ENCODE peak calls at places on chromosome 9, in eight cellular contexts. One of them, this sample, is unnamed.

GRCh38 chr9:125119643-125120286 is 23.6 kb downstream of the SCAI start:
- DNase-seq in non-pigmented ciliary epithelial cell: no peak
- DNase-seq in NCI-H1436 treated with DMSO at 0.1 percent for 48 hours: no peak
- DNase-seq in CD4-positive, CD25-positive, alpha-beta regulatory T cell: no peak
- DNase-seq in A172: no peak
- DNase-seq in stimulated activated CD4-positive, alpha-beta T cell treated with anti-CD3 and anti-CD28 coated beads, Interleukin-4, amount 100 ng/mL, for 48 hours: no peak
- DNase-seq in omental fat pad: no peak
- DNase-seq in iris pigment epithelial cell: peak
- DNase-seq in this sample: no peak

GRCh38 chr9:90204128-90204838 is 438.3 kb downstream of the DIRAS2 start:
- DNase-seq in non-pigmented ciliary epithelial cell: no peak
- DNase-seq in NCI-H1436 treated with DMSO at 0.1 percent for 48 hours: no peak
- DNase-seq in CD4-positive, CD25-positive, alpha-beta regulatory T cell: no peak
- DNase-seq in A172: no peak
- DNase-seq in stimulated activated CD4-positive, alpha-beta T cell treated with anti-CD3 and anti-CD28 coated beads, Interleukin-4, amount 100 ng/mL, for 48 hours: no peak
- DNase-seq in omental fat pad: no peak
- DNase-seq in iris pigment epithelial cell: no peak
- DNase-seq in this sample: no peak

GRCh38 chr9:123400926-123401503 is 45.0 kb downstream of the CRB2 start:
- DNase-seq in non-pigmented ciliary epithelial cell: no peak
- DNase-seq in NCI-H1436 treated with DMSO at 0.1 percent for 48 hours: no peak
- DNase-seq in CD4-positive, CD25-positive, alpha-beta regulatory T cell: no peak
- DNase-seq in A172: no peak
- DNase-seq in stimulated activated CD4-positive, alpha-beta T cell treated with anti-CD3 and anti-CD28 coated beads, Interleukin-4, amount 100 ng/mL, for 48 hours: no peak
- DNase-seq in omental fat pad: no peak
- DNase-seq in iris pigment epithelial cell: no peak
- DNase-seq in this sample: no peak

GRCh38 chr9:74496819-74497749 is at the start of gene RORB:
- DNase-seq in non-pigmented ciliary epithelial cell: peak
- DNase-seq in NCI-H1436 treated with DMSO at 0.1 percent for 48 hours: peak
- DNase-seq in CD4-positive, CD25-positive, alpha-beta regulatory T cell: no peak
- DNase-seq in A172: peak
- DNase-seq in stimulated activated CD4-positive, alpha-beta T cell treated with anti-CD3 and anti-CD28 coated beads, Interleukin-4, amount 100 ng/mL, for 48 hours: no peak
- DNase-seq in omental fat pad: no peak
- DNase-seq in iris pigment epithelial cell: peak
- DNase-seq in this sample: peak

GRCh38 chr9:63817622-63818518 is 1467.1 kb downstream of the FOXD4L5 start:
- DNase-seq in non-pigmented ciliary epithelial cell: no peak
- DNase-seq in NCI-H1436 treated with DMSO at 0.1 percent for 48 hours: no peak
- DNase-seq in CD4-positive, CD25-positive, alpha-beta regulatory T cell: peak
- DNase-seq in A172: no peak
- DNase-seq in stimulated activated CD4-positive, alpha-beta T cell treated with anti-CD3 and anti-CD28 coated beads, Interleukin-4, amount 100 ng/mL, for 48 hours: peak
- DNase-seq in omental fat pad: no peak
- DNase-seq in iris pigment epithelial cell: peak
- DNase-seq in this sample: no peak

GRCh38 chr9:73011346-73011745 is 58.5 kb upstream of the ALDH1A1 start:
- DNase-seq in non-pigmented ciliary epithelial cell: no peak
- DNase-seq in NCI-H1436 treated with DMSO at 0.1 percent for 48 hours: no peak
- DNase-seq in CD4-positive, CD25-positive, alpha-beta regulatory T cell: no peak
- DNase-seq in A172: no peak
- DNase-seq in stimulated activated CD4-positive, alpha-beta T cell treated with anti-CD3 and anti-CD28 coated beads, Interleukin-4, amount 100 ng/mL, for 48 hours: no peak
- DNase-seq in omental fat pad: no peak
- DNase-seq in iris pigment epithelial cell: peak
- DNase-seq in this sample: no peak

GRCh38 chr9:16245756-16246440 is 624.6 kb downstream of the BNC2 start:
- DNase-seq in non-pigmented ciliary epithelial cell: no peak
- DNase-seq in NCI-H1436 treated with DMSO at 0.1 percent for 48 hours: no peak
- DNase-seq in CD4-positive, CD25-positive, alpha-beta regulatory T cell: no peak
- DNase-seq in A172: no peak
- DNase-seq in stimulated activated CD4-positive, alpha-beta T cell treated with anti-CD3 and anti-CD28 coated beads, Interleukin-4, amount 100 ng/mL, for 48 hours: no peak
- DNase-seq in omental fat pad: no peak
- DNase-seq in iris pigment epithelial cell: peak
- DNase-seq in this sample: no peak

GRCh38 chr9:102085548-102085947 is 347.1 kb upstream of the GRIN3A start:
- DNase-seq in non-pigmented ciliary epithelial cell: no peak
- DNase-seq in NCI-H1436 treated with DMSO at 0.1 percent for 48 hours: no peak
- DNase-seq in CD4-positive, CD25-positive, alpha-beta regulatory T cell: no peak
- DNase-seq in A172: no peak
- DNase-seq in stimulated activated CD4-positive, alpha-beta T cell treated with anti-CD3 and anti-CD28 coated beads, Interleukin-4, amount 100 ng/mL, for 48 hours: no peak
- DNase-seq in omental fat pad: no peak
- DNase-seq in iris pigment epithelial cell: no peak
- DNase-seq in this sample: no peak

GRCh38 chr9:38026021-38026809 is 42.8 kb downstream of the SHB start:
- DNase-seq in non-pigmented ciliary epithelial cell: peak
- DNase-seq in NCI-H1436 treated with DMSO at 0.1 percent for 48 hours: peak
- DNase-seq in CD4-positive, CD25-positive, alpha-beta regulatory T cell: no peak
- DNase-seq in A172: peak
- DNase-seq in stimulated activated CD4-positive, alpha-beta T cell treated with anti-CD3 and anti-CD28 coated beads, Interleukin-4, amount 100 ng/mL, for 48 hours: no peak
- DNase-seq in omental fat pad: no peak
- DNase-seq in iris pigment epithelial cell: peak
- DNase-seq in this sample: no peak

GRCh38 chr9:121781701-121782464 is 130.4 kb downstream of the DAB2IP start:
- DNase-seq in non-pigmented ciliary epithelial cell: no peak
- DNase-seq in NCI-H1436 treated with DMSO at 0.1 percent for 48 hours: no peak
- DNase-seq in CD4-positive, CD25-positive, alpha-beta regulatory T cell: no peak
- DNase-seq in A172: no peak
- DNase-seq in stimulated activated CD4-positive, alpha-beta T cell treated with anti-CD3 and anti-CD28 coated beads, Interleukin-4, amount 100 ng/mL, for 48 hours: no peak
- DNase-seq in omental fat pad: no peak
- DNase-seq in iris pigment epithelial cell: no peak
- DNase-seq in this sample: no peak

GRCh38 chr9:107807183-107807582 is 317.6 kb upstream of the KLF4 start:
- DNase-seq in non-pigmented ciliary epithelial cell: no peak
- DNase-seq in NCI-H1436 treated with DMSO at 0.1 percent for 48 hours: no peak
- DNase-seq in CD4-positive, CD25-positive, alpha-beta regulatory T cell: no peak
- DNase-seq in A172: peak
- DNase-seq in stimulated activated CD4-positive, alpha-beta T cell treated with anti-CD3 and anti-CD28 coated beads, Interleukin-4, amount 100 ng/mL, for 48 hours: no peak
- DNase-seq in omental fat pad: no peak
- DNase-seq in iris pigment epithelial cell: peak
- DNase-seq in this sample: no peak

GRCh38 chr9:99184073-99184426 is 37.7 kb downstream of the ALG2 start:
- DNase-seq in non-pigmented ciliary epithelial cell: no peak
- DNase-seq in NCI-H1436 treated with DMSO at 0.1 percent for 48 hours: no peak
- DNase-seq in CD4-positive, CD25-positive, alpha-beta regulatory T cell: no peak
- DNase-seq in A172: no peak
- DNase-seq in stimulated activated CD4-positive, alpha-beta T cell treated with anti-CD3 and anti-CD28 coated beads, Interleukin-4, amount 100 ng/mL, for 48 hours: no peak
- DNase-seq in omental fat pad: no peak
- DNase-seq in iris pigment epithelial cell: no peak
- DNase-seq in this sample: no peak

GRCh38 chr9:6584881-6585597 is 60.5 kb downstream of the GLDC start:
- DNase-seq in non-pigmented ciliary epithelial cell: no peak
- DNase-seq in NCI-H1436 treated with DMSO at 0.1 percent for 48 hours: no peak
- DNase-seq in CD4-positive, CD25-positive, alpha-beta regulatory T cell: no peak
- DNase-seq in A172: peak
- DNase-seq in stimulated activated CD4-positive, alpha-beta T cell treated with anti-CD3 and anti-CD28 coated beads, Interleukin-4, amount 100 ng/mL, for 48 hours: no peak
- DNase-seq in omental fat pad: no peak
- DNase-seq in iris pigment epithelial cell: peak
- DNase-seq in this sample: no peak

GRCh38 chr9:5846501-5846921 is 13.6 kb upstream of the ERMP1 start:
- DNase-seq in non-pigmented ciliary epithelial cell: no peak
- DNase-seq in NCI-H1436 treated with DMSO at 0.1 percent for 48 hours: no peak
- DNase-seq in CD4-positive, CD25-positive, alpha-beta regulatory T cell: no peak
- DNase-seq in A172: no peak
- DNase-seq in stimulated activated CD4-positive, alpha-beta T cell treated with anti-CD3 and anti-CD28 coated beads, Interleukin-4, amount 100 ng/mL, for 48 hours: no peak
- DNase-seq in omental fat pad: no peak
- DNase-seq in iris pigment epithelial cell: peak
- DNase-seq in this sample: no peak

GRCh38 chr9:4689013-4689412 is 9.6 kb downstream of the CDC37L1 start:
- DNase-seq in non-pigmented ciliary epithelial cell: no peak
- DNase-seq in NCI-H1436 treated with DMSO at 0.1 percent for 48 hours: no peak
- DNase-seq in CD4-positive, CD25-positive, alpha-beta regulatory T cell: no peak
- DNase-seq in A172: no peak
- DNase-seq in stimulated activated CD4-positive, alpha-beta T cell treated with anti-CD3 and anti-CD28 coated beads, Interleukin-4, amount 100 ng/mL, for 48 hours: no peak
- DNase-seq in omental fat pad: no peak
- DNase-seq in iris pigment epithelial cell: no peak
- DNase-seq in this sample: no peak

GRCh38 chr9:76419782-76420380 is 25.7 kb upstream of the RFK start:
- DNase-seq in non-pigmented ciliary epithelial cell: no peak
- DNase-seq in NCI-H1436 treated with DMSO at 0.1 percent for 48 hours: no peak
- DNase-seq in CD4-positive, CD25-positive, alpha-beta regulatory T cell: no peak
- DNase-seq in A172: peak
- DNase-seq in stimulated activated CD4-positive, alpha-beta T cell treated with anti-CD3 and anti-CD28 coated beads, Interleukin-4, amount 100 ng/mL, for 48 hours: no peak
- DNase-seq in omental fat pad: no peak
- DNase-seq in iris pigment epithelial cell: no peak
- DNase-seq in this sample: no peak

GRCh38 chr9:135272608-135273007 is 185.1 kb downstream of the OLFM1 start:
- DNase-seq in non-pigmented ciliary epithelial cell: no peak
- DNase-seq in NCI-H1436 treated with DMSO at 0.1 percent for 48 hours: no peak
- DNase-seq in CD4-positive, CD25-positive, alpha-beta regulatory T cell: no peak
- DNase-seq in A172: no peak
- DNase-seq in stimulated activated CD4-positive, alpha-beta T cell treated with anti-CD3 and anti-CD28 coated beads, Interleukin-4, amount 100 ng/mL, for 48 hours: no peak
- DNase-seq in omental fat pad: no peak
- DNase-seq in iris pigment epithelial cell: no peak
- DNase-seq in this sample: no peak

This sample was measured in NCI-H187 treated with DMSO at 0.1 percent for 48 hours.